ENCODE peak calls at places on chromosomes 4 and X, in four cellular contexts. Y, S, D and B are unnamed samples.

GRCh38 chr4:169133932-169134331 is 123.9 kb upstream of the CBR4 start:
- DNase-seq in Y (no peak), S (no peak), D (no peak), B (no peak)

GRCh38 chrX:38878674-38879375 is 77.6 kb downstream of the MID1IP1 start:
- DNase-seq in Y (no peak), S (no peak), D (no peak), B (no peak)

GRCh38 chrX:84339507-84340364 is 151.7 kb upstream of the RPS6KA6 start:
- DNase-seq in Y (no peak), S (no peak), D (peak), B (no peak)

GRCh38 chr4:87961993-87962791 is 13.3 kb upstream of the SPP1 start:
- DNase-seq in Y (no peak), S (peak), D (no peak), B (no peak)

GRCh38 chr4:34365891-34366290 is 1878.4 kb downstream of the ARAP2 start:
- DNase-seq in Y (no peak), S (no peak), D (no peak), B (no peak)

GRCh38 chr4:6309755-6310154 is 40.1 kb downstream of the WFS1 start:
- DNase-seq in Y (no peak), S (no peak), D (no peak), B (no peak)

GRCh38 chr4:8184061-8184460 is 15.0 kb upstream of the SH3TC1 start:
- DNase-seq in Y (no peak), S (no peak), D (no peak), B (no peak)

GRCh38 chr4:24753519-24753918 is 41.9 kb upstream of the SOD3 start:
- DNase-seq in Y (no peak), S (peak), D (no peak), B (no peak)